ENCODE peak calls at places on chromosomes 6 and 20, in four cellular contexts. W, Z, H and M are unnamed samples.

GRCh38 chr20:32067234-32067821 is 15.3 kb downstream of the HCK start:
- DNase-seq in Z (no peak), W (no peak), H (no peak), M (no peak)

GRCh38 chr6:12113190-12113578 is 101.1 kb downstream of the HIVEP1 start:
- DNase-seq in Z (no peak), H (no peak), W (no peak), M (no peak)

GRCh38 chr6:147170269-147170668 is 33.9 kb upstream of the STXBP5 start:
- DNase-seq in W (no peak), H (no peak), Z (no peak), M (no peak)

GRCh38 chr6:7249391-7249790 is 63.6 kb downstream of the SSR1 start:
- DNase-seq in Z (no peak), H (no peak), W (no peak), M (no peak)

GRCh38 chr6:73854998-73855718 is 159.2 kb downstream of the CD109 start:
- DNase-seq in W (no peak), Z (no peak), H (no peak), M (no peak)

GRCh38 chr6:10968776-10969175 is 75.3 kb downstream of the ELOVL2 start:
- DNase-seq in H (no peak), W (no peak), Z (no peak), M (no peak)

GRCh38 chr20:3751664-3752385 is 15.7 kb downstream of the ADISSP start:
- DNase-seq in Z (no peak), W (no peak), H (peak; percentile 64), M (peak; percentile 46)

GRCh38 chr6:159169557-159170332 is 545 bp downstream of the FNDC1 start:
- DNase-seq in Z (peak; percentile 43), H (no peak), W (no peak), M (no peak)

GRCh38 chr20:56345911-56346310 is 12.9 kb upstream of the FAM210B start:
- DNase-seq in W (no peak), Z (no peak), H (no peak), M (no peak)

GRCh38 chr20:1283522-1284210 is 17.6 kb downstream of the SNPH start:
- DNase-seq in H (no peak), Z (no peak), W (no peak), M (no peak)

GRCh38 chr6:160979063-160979708 is 12.4 kb upstream of the MAP3K4 start:
- DNase-seq in W (no peak), H (no peak), Z (no peak), M (no peak)

GRCh38 chr6:2103644-2104523 is 141.5 kb downstream of the GMDS start:
- DNase-seq in H (no peak), Z (no peak), W (peak; percentile 75), M (no peak)

GRCh38 chr6:156886409-156886808 is 109.2 kb downstream of the ARID1B start:
- DNase-seq in Z (no peak), W (no peak), H (no peak), M (peak; percentile 55)

GRCh38 chr6:100592929-100593328 is 128.2 kb upstream of the SIM1 start:
- DNase-seq in H (no peak), W (no peak), Z (no peak), M (no peak)

GRCh38 chr6:142809947-142810346 is 135.0 kb downstream of the HIVEP2 start:
- DNase-seq in H (no peak), Z (no peak), W (no peak), M (no peak)

GRCh38 chr20:43752561-43753301 is 25.9 kb upstream of the GTSF1L start:
- DNase-seq in W (no peak), Z (no peak), H (no peak), M (peak; percentile 51)

GRCh38 chr20:8642247-8642646 is 426.6 kb upstream of the PLCB4 start:
- DNase-seq in H (no peak), W (no peak), Z (no peak), M (no peak)

GRCh38 chr20:57851786-57852185 is 142.0 kb upstream of the PMEPA1 start:
- DNase-seq in Z (no peak), H (no peak), W (no peak), M (no peak)

GRCh38 chr6:37054580-37054979 is 49.1 kb downstream of the FGD2 start:
- DNase-seq in W (no peak), H (no peak), Z (peak; percentile 21), M (no peak)

GRCh38 chr6:35596448-35597442 is 84.0 kb upstream of the TULP1 start:
- DNase-seq in Z (no peak), H (no peak), W (no peak), M (no peak)

GRCh38 chr6:14729186-14729871 is 516.5 kb upstream of the JARID2 start:
- DNase-seq in H (no peak), Z (no peak), W (no peak), M (no peak)

GRCh38 chr20:20452254-20452676 is 84.4 kb downstream of the INSM1 start:
- DNase-seq in W (no peak), H (no peak), Z (peak; percentile 51), M (no peak)

GRCh38 chr6:145020543-145020942 is 714.8 kb downstream of the EPM2A start:
- DNase-seq in Z (no peak), W (no peak), H (no peak), M (no peak)

GRCh38 chr6:81531869-81532561 is 220.5 kb downstream of the TENT5A start:
- DNase-seq in W (no peak), Z (no peak), H (no peak), M (no peak)

GRCh38 chr6:22873531-22874136 is 304.3 kb downstream of the HDGFL1 start:
- DNase-seq in H (no peak), W (no peak), Z (no peak), M (no peak)

GRCh38 chr6:2909718-2910117 is 6.6 kb upstream of the SERPINB9 start:
- DNase-seq in H (no peak), W (no peak), Z (no peak), M (no peak)

GRCh38 chr20:8867346-8867745 is 201.5 kb upstream of the PLCB4 start:
- DNase-seq in H (no peak), Z (no peak), W (no peak), M (no peak)

GRCh38 chr6:148359228-148359627 is 16.6 kb downstream of the SASH1 start:
- DNase-seq in H (no peak), Z (no peak), W (no peak), M (no peak)

GRCh38 chr6:26284537-26285142 is 80.4 kb upstream of the BTN3A2 start:
- DNase-seq in W (peak; percentile 80), H (peak; percentile 73), Z (peak; percentile 70), M (peak; percentile 56)

GRCh38 chr20:13301596-13301995 is 80.5 kb downstream of the ISM1 start:
- DNase-seq in Z (no peak), H (no peak), W (no peak), M (no peak)

GRCh38 chr6:53496797-53497196 is 48.1 kb downstream of the GCLC start:
- DNase-seq in W (no peak), Z (no peak), H (no peak), M (no peak)

GRCh38 chr6:2850480-2851150 is 9.0 kb upstream of the SERPINB1 start:
- DNase-seq in H (peak; percentile 29), W (no peak), Z (no peak), M (peak; percentile 69)

GRCh38 chr6:105994522-105995402 is 91.4 kb upstream of the PRDM1 start:
- DNase-seq in H (peak; percentile 72), W (no peak), Z (peak; percentile 72), M (peak; percentile 51)
- H3K27me3 ChIP-seq in H (no peaks in the 10 kb centered on the region), W (peaks cover 87% of the 10 kb centered on the region), Z (no peaks in the 10 kb centered on the region), M (no peaks in the 10 kb centered on the region)

DNA sequence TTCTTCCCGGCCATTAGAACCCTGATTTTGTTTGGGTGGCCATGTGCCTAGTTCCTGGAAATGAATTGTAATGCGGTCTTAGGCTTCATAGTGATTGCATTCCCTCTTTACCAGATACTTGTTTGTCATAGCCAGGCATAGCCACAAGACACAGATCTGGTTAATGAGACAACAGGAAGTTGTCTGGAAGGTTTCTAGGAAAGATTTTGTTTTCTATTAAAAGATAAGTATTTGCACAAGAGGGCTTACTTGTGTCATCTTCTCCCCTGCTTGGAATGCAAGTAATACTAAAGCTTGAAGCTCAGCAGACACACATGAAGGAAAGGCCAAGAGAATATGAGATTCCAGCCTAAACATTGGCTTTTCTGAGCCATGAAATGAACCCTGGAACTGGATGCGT is 12.9 kb downstream of the FARS2 start:
- DNase-seq in W (no peak), H (no peak), Z (no peak), M (no peak)
- H3K27ac ChIP-seq in W (no peak overlapping the region), H (no peak overlapping the region), Z (no peak overlapping the region), M (no peak overlapping the region)

GRCh38 chr20:63417213-63418120 is 55.0 kb downstream of the KCNQ2 start:
- DNase-seq in W (no peak), Z (no peak), H (no peak), M (no peak)
- H3K27me3 ChIP-seq in W (peaks cover 97% of the 10 kb centered on the region), Z (no peaks in the 10 kb centered on the region), H (no peaks in the 10 kb centered on the region), M (peaks cover 12% of the 10 kb centered on the region)

GRCh38 chr20:54510546-54511129 is 35.2 kb downstream of the DOK5 start:
- DNase-seq in Z (no peak), W (no peak), H (no peak), M (no peak)
- H3K27ac ChIP-seq in Z (no peak overlapping the region), W (no peak overlapping the region), H (no peak overlapping the region), M (no peak overlapping the region)

GRCh38 chr6:50141100-50141499 is 91.4 kb upstream of the DEFB112 start:
- DNase-seq in W (no peak), Z (no peak), H (no peak), M (no peak)
- H3K27me3 ChIP-seq in W (no peaks in the 10 kb centered on the region), Z (no peaks in the 10 kb centered on the region), H (no peaks in the 10 kb centered on the region), M (no peaks in the 10 kb centered on the region)

GRCh38 chr6:130778946-130779657 is 48.1 kb upstream of the SMLR1 start:
- DNase-seq in Z (no peak), W (no peak), H (no peak), M (no peak)

GRCh38 chr6:130780137-130780536 is 47.1 kb upstream of the SMLR1 start:
- DNase-seq in Z (no peak), W (no peak), H (no peak), M (no peak)

GRCh38 chr6:130775421-130776012 is 51.7 kb upstream of the SMLR1 start:
- DNase-seq in Z (no peak), W (no peak), H (no peak), M (no peak)

GRCh38 chr6:130779658-130780033 is 47.6 kb upstream of the SMLR1 start:
- DNase-seq in Z (no peak), H (no peak), W (no peak), M (no peak)

DNA sequence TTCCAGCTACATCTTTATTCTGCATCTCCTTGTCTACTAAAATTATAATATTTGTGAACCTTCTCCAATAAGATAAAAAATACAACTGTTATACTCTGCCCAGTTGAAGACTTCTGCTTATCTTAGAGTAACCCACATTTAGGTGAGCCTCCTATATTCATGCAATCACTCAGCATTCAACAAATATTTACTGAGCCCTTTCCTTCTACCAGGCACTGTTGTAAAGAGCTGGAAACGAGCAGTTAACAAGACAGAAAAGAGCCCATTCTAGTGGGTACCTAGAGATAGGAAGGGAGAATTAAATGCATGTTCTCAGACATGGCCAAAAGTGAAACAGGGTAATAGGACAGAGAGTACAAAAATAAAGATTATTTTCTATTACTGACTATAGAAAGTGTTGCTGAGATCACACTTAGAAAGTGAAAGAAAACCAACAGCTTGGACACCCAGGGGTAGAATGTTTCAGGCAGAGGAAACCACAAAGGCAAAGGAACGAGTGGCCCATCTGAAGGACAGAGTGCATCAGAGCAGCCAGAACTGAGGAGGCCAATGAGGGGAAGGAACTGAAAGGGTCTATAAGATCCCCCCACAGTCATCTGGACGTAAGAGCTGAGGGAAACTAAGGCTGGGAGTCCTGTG is 50.8 kb upstream of the SMLR1 start:
- DNase-seq in H (no peak), W (no peak), Z (no peak), M (no peak)
- H3K27ac ChIP-seq in H (no peak overlapping the region), W (no peak overlapping the region), Z (no peak overlapping the region), M (no peak overlapping the region)

GRCh38 chr6:62086047-62086446 is 200.0 kb downstream of the KHDRBS2 start:
- DNase-seq in H (no peak), W (no peak), Z (no peak), M (no peak)
- H3K27me3 ChIP-seq in H (no peaks in the 10 kb centered on the region), W (no peaks in the 10 kb centered on the region), Z (no peaks in the 10 kb centered on the region), M (no peaks in the 10 kb centered on the region)

GRCh38 chr6:27866370-27867050 is 45.7 kb downstream of the OR2B2 start:
- DNase-seq in H (peak; percentile 58), Z (no peak), W (no peak), M (no peak)
- H3K27ac ChIP-seq in H (peak overlapping the region; percentile 67), Z (no peak overlapping the region), W (peak overlapping the region; percentile 43), M (no peak overlapping the region)